ENCODE peak calls at places on chromosomes 13 and 19, in four cellular contexts. N is mammary epithelial cell, S is IMR-90, A is K562. H is an unnamed sample. For H3K4me1, the result is how much of the 10 kb centered on the place peaks cover.

GRCh38 chr19:8446055-8446709 is 1.4 kb downstream of the HNRNPM start:
- DNase-seq in N (no peak), S (no peak), A (no peak), H (no peak)

GRCh38 chr13:90951663-90952062 is 395.8 kb upstream of the MIR17HG start:
- DNase-seq in S (no peak), N (no peak), A (no peak), H (no peak)

GRCh38 chr13:97780486-97780885 is 173.0 kb upstream of the IPO5 start:
- DNase-seq in A (no peak), S (no peak), N (no peak), H (no peak)

GRCh38 chr13:113192902-113193301 is 15.6 kb downstream of the PCID2 start:
- DNase-seq in S (peak), A (no peak), N (peak), H (peak)

GRCh38 chr19:36916991-36917390 is 859 bp downstream of the ZNF568 start:
- DNase-seq in N (peak), S (peak), A (no peak), H (peak)

GRCh38 chr13:67204731-67205130 is 25.4 kb downstream of the PCDH9 start:
- DNase-seq in S (no peak), A (no peak), N (no peak), H (peak)

GRCh38 chr13:80276371-80277289 is 64.3 kb downstream of the SPRY2 start:
- DNase-seq in A (no peak), N (no peak), S (peak), H (peak)

GRCh38 chr13:110628477-110628793 is 13.1 kb downstream of the NAXD start:
- DNase-seq in N (no peak), S (no peak), A (no peak), H (peak)

GRCh38 chr19:37507167-37507464 is 377 bp downstream of the ZNF793 start:
- DNase-seq in N (no peak), A (no peak), S (no peak), H (no peak)

GRCh38 chr13:48660356-48661076 is 6.8 kb downstream of the CYSLTR2 start:
- DNase-seq in A (no peak), N (no peak), S (no peak), H (no peak)

GRCh38 chr19:2332341-2333026 is 4.0 kb downstream of the SPPL2B start:
- DNase-seq in N (no peak), S (no peak), A (no peak), H (no peak)

GRCh38 chr19:12113121-12113520 is 27.0 kb downstream of the ZNF20 start:
- DNase-seq in N (no peak), A (no peak), S (no peak), H (no peak)

GRCh38 chr19:35851213-35852028 is 883 bp downstream of the NPHS1 start:
- DNase-seq in S (no peak), N (no peak), A (no peak), H (no peak)

GRCh38 chr13:26011996-26012688 is 39.7 kb downstream of the SHISA2 start:
- DNase-seq in N (no peak), A (no peak), S (no peak), H (no peak)

GRCh38 chr19:6047741-6048231 is 62.5 kb downstream of the RFX2 start:
- DNase-seq in N (no peak), A (peak), S (peak), H (no peak)

GRCh38 chr19:49359851-49360845 is 2.1 kb downstream of the TEAD2 start:
- DNase-seq in A (no peak), S (no peak), N (no peak), H (no peak)

GRCh38 chr13:79541426-79542049 is 60.6 kb downstream of the NDFIP2 start:
- DNase-seq in N (peak), A (peak), S (peak), H (peak)

GRCh38 chr19:1525343-1525742 is 1.5 kb downstream of the PLK5 start:
- DNase-seq in A (no peak), S (no peak), N (no peak), H (no peak)

GRCh38 chr13:74191036-74191809 is 57.0 kb upstream of the KLF12 start:
- DNase-seq in A (no peak), N (no peak), S (peak), H (peak)

GRCh38 chr13:23707674-23708073 is 137.5 kb downstream of the TNFRSF19 start:
- DNase-seq in S (peak), A (peak), N (no peak), H (no peak)

GRCh38 chr19:7337380-7338194 is 11.2 kb upstream of the ARHGEF18 start:
- DNase-seq in S (no peak), N (no peak), A (no peak), H (no peak)

GRCh38 chr19:57552432-57552831 is 7.2 kb downstream of the ZNF550 start:
- DNase-seq in N (no peak), S (no peak), A (no peak), H (no peak)

GRCh38 chr19:6007866-6008265 is 29.9 kb upstream of the RANBP3 start:
- DNase-seq in A (no peak), S (no peak), N (no peak), H (no peak)

GRCh38 chr13:20197361-20197834 is 4.7 kb upstream of the GJB2 start:
- DNase-seq in A (peak), S (peak), N (peak), H (peak)

GRCh38 chr19:2053601-2054389 is 2.8 kb upstream of the MKNK2 start:
- DNase-seq in S (peak), N (no peak), A (no peak), H (no peak)

GRCh38 chr13:32538234-32538620 is 368 bp downstream of the N4BP2L2 start:
- DNase-seq in S (peak), A (no peak), N (peak), H (peak)

GRCh38 chr13:57632276-57633140 is 964 bp downstream of the PCDH17 start:
- DNase-seq in N (no peak), S (no peak), A (no peak), H (peak)

GRCh38 chr13:77980592-77980991 is 62.0 kb upstream of the EDNRB start:
- DNase-seq in N (peak), S (peak), A (no peak), H (peak)

GRCh38 chr19:1076951-1077350 is 10.0 kb downstream of the ARHGAP45 start:
- DNase-seq in A (no peak), N (peak), S (no peak), H (no peak)

GRCh38 chr13:23628765-23629565 is 58.8 kb downstream of the TNFRSF19 start:
- DNase-seq in A (no peak), N (no peak), S (no peak), H (peak)

GRCh38 chr13:113930711-113931637 is 42.9 kb downstream of the C13orf46 start:
- DNase-seq in A (no peak), S (no peak), N (no peak), H (no peak)

GRCh38 chr19:45508681-45508930 is 1.3 kb downstream of the VASP start:
- DNase-seq in N (no peak), A (no peak), S (no peak), H (no peak)

GRCh38 chr19:46730187-46730586 is 13.3 kb upstream of the PRKD2 start:
- DNase-seq in S (no peak), A (no peak), N (no peak), H (no peak)
- H3K4me1 ChIP-seq in S (under half), A (under half), N (under half), H (under half)

GRCh38 chr19:18117364-18117691 is 19.8 kb downstream of the MAST3 start:
- DNase-seq in N (no peak), A (no peak), S (no peak), H (no peak)
- H3K9ac ChIP-seq in N (no peak), A (peak), S (no peak), H (peak)

DNA sequence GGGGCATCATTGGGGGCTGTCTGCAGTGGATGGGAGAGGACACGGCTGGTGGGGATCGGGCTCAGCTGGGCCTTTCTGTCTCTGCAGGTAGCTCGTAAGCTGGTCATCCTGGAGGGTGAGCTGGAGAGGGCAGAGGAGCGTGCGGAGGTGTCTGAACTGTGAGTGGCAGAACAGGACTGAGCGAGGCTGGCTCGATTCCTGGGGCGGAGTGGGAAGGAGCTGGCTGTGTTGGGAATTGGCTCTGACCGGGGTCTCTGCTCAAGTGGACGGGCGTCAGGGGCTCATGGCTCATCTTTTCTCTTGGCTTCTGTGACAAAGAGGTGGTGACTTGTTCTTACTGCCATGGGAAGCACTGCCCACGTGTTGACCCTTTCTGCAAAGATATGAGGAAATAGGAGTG is 11.6 kb downstream of the TPM4 start:
- DNase-seq in S (no peak), N (no peak), A (no peak), H (no peak)
- H3K4me1 ChIP-seq in S (under half), N (under half), A (under half), H (under half)

DNA sequence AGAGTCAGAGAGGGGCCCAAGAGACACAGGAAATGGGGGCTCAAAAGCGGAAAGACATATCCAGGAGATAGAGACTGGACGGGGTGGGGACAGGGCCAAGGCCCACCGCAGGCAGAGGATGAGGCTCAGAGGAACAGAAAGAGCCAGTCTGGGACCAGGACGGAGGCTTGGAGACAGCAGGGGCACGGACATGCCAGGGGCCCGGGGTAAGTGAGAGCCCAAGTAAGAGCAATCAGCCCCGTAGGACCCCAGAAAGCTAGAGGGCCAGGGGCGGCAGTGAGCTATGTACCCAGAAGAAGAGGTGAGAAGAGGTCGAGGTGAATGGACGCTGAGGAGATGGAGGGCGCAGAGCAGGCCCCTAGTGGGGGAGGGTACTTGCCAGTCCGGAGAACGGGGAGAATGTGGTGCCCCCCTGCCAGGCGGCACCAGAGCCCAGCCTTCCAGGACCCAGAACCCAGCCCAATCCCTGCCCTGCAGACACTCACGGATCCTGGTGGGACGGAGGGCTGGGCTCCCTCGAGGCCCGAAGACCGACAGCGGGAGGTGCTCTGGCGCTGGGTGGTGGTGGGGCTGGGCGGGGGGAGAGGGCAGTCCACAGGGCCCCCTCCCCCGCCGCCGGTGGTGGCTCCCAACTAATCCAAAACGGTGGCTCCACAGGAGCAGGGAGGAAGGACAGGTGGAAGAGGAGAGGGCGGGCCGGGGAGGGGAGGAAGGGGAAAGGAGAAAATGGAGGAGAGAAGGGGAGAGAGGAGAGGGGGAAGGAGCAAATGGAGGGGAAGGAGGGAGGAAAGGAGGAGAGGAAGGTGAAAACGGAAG is 1.0 kb downstream of the GRIK5 start:
- DNase-seq in A (no peak), N (no peak), S (no peak), H (no peak)
- H3K9ac ChIP-seq in A (peak), N (no peak), S (no peak), H (no peak)

GRCh38 chr13:27229642-27230041 is 21.7 kb upstream of the RPL21 start:
- DNase-seq in A (no peak), S (no peak), N (no peak), H (no peak)

GRCh38 chr13:27226991-27227390 is 24.4 kb upstream of the RPL21 start:
- DNase-seq in A (no peak), N (no peak), S (no peak), H (no peak)

GRCh38 chr13:27233964-27234363 is 17.4 kb upstream of the RPL21 start:
- DNase-seq in S (no peak), N (no peak), A (no peak), H (no peak)

DNA sequence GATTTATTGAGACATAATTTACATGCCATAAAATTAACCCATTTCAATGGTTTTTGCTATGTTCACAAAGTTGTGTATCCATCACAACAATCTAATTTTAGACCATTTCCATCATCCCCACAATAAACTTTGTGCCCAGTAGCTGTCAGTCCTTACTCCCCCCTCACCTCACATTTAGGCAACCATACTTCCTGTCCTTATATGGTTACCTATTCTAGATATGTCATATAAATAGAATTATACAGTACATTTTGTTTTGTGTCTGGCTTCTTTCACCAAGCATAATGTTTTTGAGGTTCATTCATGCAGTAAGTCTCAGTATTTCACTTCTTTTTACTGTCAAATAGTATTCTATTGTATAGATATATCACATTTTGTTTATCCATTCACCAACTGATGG is 23.2 kb upstream of the RPL21 start:
- DNase-seq in S (no peak), N (no peak), A (no peak), H (no peak)
- H3K4me1 ChIP-seq in S (under half), N (under half), A (under half), H (under half)

GRCh38 chr19:56525214-56525860 is 13.4 kb upstream of the ZFP28 start:
- DNase-seq in A (no peak), N (no peak), S (no peak), H (no peak)
- H3K9ac ChIP-seq in A (no peak), N (no peak), S (no peak), H (no peak)

GRCh38 chr13:55632402-55632801 is 1508.3 kb upstream of the PRR20A start:
- DNase-seq in S (no peak), A (no peak), N (no peak), H (no peak)

GRCh38 chr13:55627221-55627620 is 1513.5 kb upstream of the PRR20A start:
- DNase-seq in N (no peak), A (no peak), S (no peak), H (no peak)
- H3K4me1 ChIP-seq in N (under half), A (under half), S (under half), H (under half)

DNA sequence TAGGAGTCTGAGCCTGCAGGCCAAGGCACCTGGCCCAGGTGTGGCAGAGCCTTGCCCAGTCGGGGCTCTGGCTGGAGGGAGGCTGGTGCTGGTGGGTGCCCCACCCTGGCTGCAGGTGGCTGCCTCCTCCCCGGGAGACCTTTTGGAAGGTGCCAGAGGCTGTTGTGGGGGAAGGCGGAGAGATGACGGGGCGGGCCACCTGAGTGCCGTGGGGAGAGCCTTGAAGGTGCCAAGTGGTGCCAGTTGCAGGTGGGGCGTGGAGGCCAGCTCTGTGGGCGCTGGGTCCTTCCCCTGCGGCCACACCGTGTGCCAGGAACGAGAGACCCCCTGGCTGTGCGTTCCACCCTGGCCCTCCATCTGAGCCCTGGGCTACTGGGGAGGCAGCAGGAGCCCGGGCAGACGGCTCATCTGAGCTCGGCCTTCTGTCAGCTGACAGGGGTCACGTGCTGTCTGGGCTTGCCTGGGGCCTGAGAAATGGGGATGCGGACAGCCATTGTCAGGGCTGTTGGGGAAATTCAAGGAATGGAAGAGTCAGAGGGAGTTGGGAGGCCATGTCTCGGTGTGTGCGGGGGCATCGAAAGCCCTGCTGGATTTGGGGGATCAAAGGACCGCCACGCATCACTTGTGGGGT is 20.9 kb downstream of the CEBPA start:
- DNase-seq in N (no peak), S (no peak), A (no peak), H (no peak)
- H3K9ac ChIP-seq in N (no peak), S (no peak), A (no peak), H (no peak)

H was measured in astrocyte.